ENCODE peak calls at places on chromosomes 13 and 19, in four cellular contexts. One of them, this sample, is unnamed.

GRCh38 chr19:5137571-5138124 is 168.7 kb downstream of the KDM4B start:
- DNase-seq in right atrium auricular region: no peak
- DNase-seq in NB4: no peak
- DNase-seq in endodermal cell: peak
- DNase-seq in this sample: peak

GRCh38 chr19:11767633-11768133 is 883 bp downstream of the ZNF441 start:
- DNase-seq in right atrium auricular region: peak
- DNase-seq in endodermal cell: peak
- DNase-seq in NB4: peak
- DNase-seq in this sample: no peak

GRCh38 chr13:114063545-114064515 is 68.6 kb downstream of the RASA3 start:
- DNase-seq in NB4: peak
- DNase-seq in right atrium auricular region: peak
- DNase-seq in endodermal cell: no peak
- DNase-seq in this sample: no peak

GRCh38 chr13:30593001-30593400 is 24.7 kb upstream of the USPL1 start:
- DNase-seq in NB4: no peak
- DNase-seq in right atrium auricular region: no peak
- DNase-seq in endodermal cell: no peak
- DNase-seq in this sample: no peak

GRCh38 chr13:113876341-113877148 is 12.7 kb upstream of the GAS6 start:
- DNase-seq in NB4: no peak
- DNase-seq in right atrium auricular region: peak
- DNase-seq in endodermal cell: peak
- DNase-seq in this sample: no peak

GRCh38 chr13:113630804-113631203 is 27.2 kb downstream of the ATP4B start:
- DNase-seq in right atrium auricular region: no peak
- DNase-seq in endodermal cell: no peak
- DNase-seq in NB4: no peak
- DNase-seq in this sample: no peak

GRCh38 chr13:101152184-101152583 is 264.1 kb downstream of the NALCN start:
- DNase-seq in endodermal cell: no peak
- DNase-seq in NB4: no peak
- DNase-seq in right atrium auricular region: no peak
- DNase-seq in this sample: no peak

GRCh38 chr13:50845211-50845610 is 1.7 kb upstream of the DLEU7 start:
- DNase-seq in NB4: peak
- DNase-seq in right atrium auricular region: no peak
- DNase-seq in endodermal cell: no peak
- DNase-seq in this sample: no peak

GRCh38 chr19:2050991-2051770 is at the start of gene MKNK2:
- DNase-seq in endodermal cell: peak
- DNase-seq in NB4: peak
- DNase-seq in right atrium auricular region: peak
- DNase-seq in this sample: peak

GRCh38 chr19:18860725-18861124 is 29.0 kb downstream of the UPF1 start:
- DNase-seq in NB4: no peak
- DNase-seq in endodermal cell: no peak
- DNase-seq in right atrium auricular region: no peak
- DNase-seq in this sample: no peak

GRCh38 chr19:18399008-18399407 is 1.6 kb upstream of the LRRC25 start:
- DNase-seq in endodermal cell: no peak
- DNase-seq in NB4: no peak
- DNase-seq in right atrium auricular region: no peak
- DNase-seq in this sample: no peak

GRCh38 chr13:46687810-46688209 is 109.2 kb downstream of the ESD start:
- DNase-seq in endodermal cell: peak
- DNase-seq in right atrium auricular region: no peak
- DNase-seq in NB4: peak
- DNase-seq in this sample: no peak

GRCh38 chr19:12695997-12696365 is 450 bp downstream of the FBXW9 start:
- DNase-seq in NB4: no peak
- DNase-seq in endodermal cell: no peak
- DNase-seq in right atrium auricular region: no peak
- DNase-seq in this sample: no peak

GRCh38 chr13:107480130-107480529 is 735.2 kb downstream of the LIG4 start:
- DNase-seq in endodermal cell: no peak
- DNase-seq in NB4: no peak
- DNase-seq in right atrium auricular region: no peak
- DNase-seq in this sample: no peak

GRCh38 chr19:32873560-32873959 is 4.0 kb upstream of the SLC7A9 start:
- DNase-seq in NB4: no peak
- DNase-seq in endodermal cell: no peak
- DNase-seq in right atrium auricular region: no peak
- DNase-seq in this sample: no peak

GRCh38 chr19:38013913-38014575 is 107.0 kb downstream of the SIPA1L3 start:
- DNase-seq in right atrium auricular region: no peak
- DNase-seq in endodermal cell: no peak
- DNase-seq in NB4: no peak
- DNase-seq in this sample: no peak

GRCh38 chr13:40996433-40997095 is 22.6 kb downstream of the ELF1 start:
- DNase-seq in NB4: peak
- DNase-seq in endodermal cell: no peak
- DNase-seq in right atrium auricular region: no peak
- DNase-seq in this sample: no peak

GRCh38 chr13:64453831-64454230 is 2776.3 kb downstream of the PCDH9 start:
- DNase-seq in right atrium auricular region: no peak
- DNase-seq in endodermal cell: no peak
- DNase-seq in NB4: no peak
- DNase-seq in this sample: no peak

DNA sequence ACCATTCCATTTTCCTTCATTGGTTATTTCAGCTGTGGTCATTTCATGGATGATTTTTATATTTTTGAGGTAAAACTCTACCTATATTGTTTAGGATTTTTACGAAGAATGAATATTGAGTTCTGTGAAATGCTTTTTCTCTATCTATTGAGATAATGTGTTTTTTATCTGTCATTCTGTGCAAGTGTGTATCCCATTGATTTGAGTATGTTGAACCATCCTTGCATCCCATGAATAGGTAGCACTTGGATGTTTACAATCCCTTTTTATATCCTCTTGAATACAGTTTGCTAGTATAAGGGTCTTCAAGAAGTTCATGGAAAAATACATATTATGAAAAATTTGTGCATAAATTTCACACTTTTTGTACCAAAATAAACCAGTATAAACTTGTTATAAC is 9.8 kb upstream of the ZNF525 start:
- DNase-seq in right atrium auricular region: no peak
- DNase-seq in endodermal cell: no peak
- DNase-seq in NB4: no peak
- DNase-seq in this sample: no peak
- TF ChIP-seq CTCF in right atrium auricular region: no peak
- TF ChIP-seq CTCF in endodermal cell: no peak
- TF ChIP-seq CTCF in NB4: no peak
- TF ChIP-seq CTCF in this sample: no peak

GRCh38 chr13:92535222-92536006 is 691.2 kb upstream of the GPC6 start:
- DNase-seq in endodermal cell: peak
- DNase-seq in NB4: no peak
- DNase-seq in right atrium auricular region: no peak
- DNase-seq in this sample: no peak

DNA sequence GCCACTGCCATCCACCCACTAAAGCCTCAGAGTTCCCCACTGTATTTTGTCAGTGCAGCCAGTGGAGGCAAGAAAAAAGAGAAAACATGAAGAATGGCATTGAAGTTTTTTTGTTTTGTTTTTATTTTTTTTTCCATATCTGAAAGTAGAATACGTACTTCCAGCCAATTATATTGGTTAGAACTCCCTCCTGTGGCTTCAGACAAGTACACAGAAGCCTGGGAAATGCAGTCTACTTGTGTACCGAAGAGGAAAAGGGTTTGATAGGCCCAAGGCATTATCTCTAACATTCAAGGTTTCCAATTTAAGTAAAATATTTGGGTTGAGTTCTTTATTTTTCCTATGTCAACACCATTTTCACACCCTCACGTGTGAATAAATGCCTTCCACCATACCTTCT is 696.2 kb upstream of the GPC6 start:
- DNase-seq in endodermal cell: no peak
- DNase-seq in NB4: no peak
- DNase-seq in right atrium auricular region: no peak
- DNase-seq in this sample: no peak
- TF ChIP-seq CTCF in endodermal cell: peak
- TF ChIP-seq CTCF in NB4: no peak
- TF ChIP-seq CTCF in right atrium auricular region: no peak
- TF ChIP-seq CTCF in this sample: no peak

GRCh38 chr13:27493981-27494380 is 43.6 kb upstream of the MTIF3 start:
- DNase-seq in NB4: no peak
- DNase-seq in right atrium auricular region: no peak
- DNase-seq in endodermal cell: no peak
- DNase-seq in this sample: no peak

GRCh38 chr13:27487776-27488175 is 37.4 kb upstream of the MTIF3 start:
- DNase-seq in endodermal cell: no peak
- DNase-seq in NB4: no peak
- DNase-seq in right atrium auricular region: no peak
- DNase-seq in this sample: no peak

GRCh38 chr13:27489456-27489855 is 39.1 kb upstream of the MTIF3 start:
- DNase-seq in NB4: no peak
- DNase-seq in endodermal cell: no peak
- DNase-seq in right atrium auricular region: peak
- DNase-seq in this sample: no peak
- TF ChIP-seq CTCF in NB4: no peak
- TF ChIP-seq CTCF in endodermal cell: no peak
- TF ChIP-seq CTCF in right atrium auricular region: no peak
- TF ChIP-seq CTCF in this sample: no peak

GRCh38 chr13:95300625-95301134 is 571 bp downstream of the ABCC4 start:
- DNase-seq in right atrium auricular region: no peak
- DNase-seq in NB4: peak
- DNase-seq in endodermal cell: peak
- DNase-seq in this sample: peak
- TF ChIP-seq CTCF in right atrium auricular region: no peak
- TF ChIP-seq CTCF in NB4: peak
- TF ChIP-seq CTCF in endodermal cell: no peak
- TF ChIP-seq CTCF in this sample: no peak

DNA sequence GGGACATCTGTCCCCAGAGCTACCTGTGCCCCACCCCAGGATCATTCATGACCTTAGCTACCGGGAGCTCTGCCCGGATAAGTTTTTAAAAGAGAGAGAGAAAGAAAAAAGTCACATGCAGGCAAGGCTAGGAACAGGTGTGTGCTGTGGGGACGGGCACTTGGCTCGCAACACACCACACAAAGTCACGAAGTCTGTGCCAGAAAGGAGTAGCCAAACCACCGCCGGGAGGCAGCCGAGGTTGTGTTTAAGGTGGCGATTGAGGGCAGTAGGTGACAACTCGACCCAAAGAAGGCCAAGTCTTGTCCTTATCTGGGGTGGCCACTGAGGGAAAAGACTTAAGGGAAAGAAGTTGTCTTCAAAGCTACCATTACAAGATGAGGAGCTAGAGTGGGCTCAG is 4.6 kb upstream of the TSHZ3 start:
- DNase-seq in NB4: no peak
- DNase-seq in right atrium auricular region: no peak
- DNase-seq in endodermal cell: peak
- DNase-seq in this sample: no peak
- TF ChIP-seq CTCF in NB4: no peak
- TF ChIP-seq CTCF in right atrium auricular region: no peak
- TF ChIP-seq CTCF in endodermal cell: peak
- TF ChIP-seq CTCF in this sample: no peak

DNA sequence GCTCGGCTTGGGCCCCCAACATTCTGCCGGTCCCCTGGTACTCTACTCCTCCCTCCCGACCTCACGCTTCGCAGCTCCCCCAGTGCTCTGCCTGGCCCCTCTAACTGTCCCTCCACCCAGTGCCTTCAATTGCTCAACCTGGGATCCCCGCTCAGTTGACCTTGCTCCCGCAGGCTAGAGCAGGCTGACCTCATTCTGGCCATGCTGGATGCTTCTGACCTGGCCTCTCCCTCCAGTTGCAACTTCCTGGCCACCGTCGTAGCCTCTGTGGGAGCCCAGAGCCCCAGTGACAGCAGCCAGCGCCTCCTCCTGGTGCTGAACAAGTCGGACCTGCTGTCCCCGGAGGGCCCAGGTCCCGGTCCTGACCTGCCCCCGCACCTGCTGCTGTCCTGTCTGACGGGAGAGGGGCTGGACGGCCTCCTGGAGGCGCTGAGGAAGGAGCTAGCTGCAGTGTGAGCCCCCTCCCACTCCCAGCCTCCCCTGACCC is 3.6 kb downstream of the GTPBP3 start:
- DNase-seq in right atrium auricular region: no peak
- DNase-seq in endodermal cell: peak
- DNase-seq in NB4: no peak
- DNase-seq in this sample: no peak
- TF ChIP-seq CTCF in right atrium auricular region: no peak
- TF ChIP-seq CTCF in endodermal cell: no peak
- TF ChIP-seq CTCF in NB4: no peak
- TF ChIP-seq CTCF in this sample: no peak

This sample was measured in CD8-positive, alpha-beta T cell.